ENCODE peak calls at places on chromosomes 13 and 19, in nine cellular contexts. One of them, this sample, is unnamed.

GRCh38 chr13:99614465-99614885 is 113.2 kb downstream of the TM9SF2 start:
- DNase-seq in psoas muscle: no peak
- DNase-seq in lower leg skin: no peak
- DNase-seq in fibroblast of lung: no peak
- DNase-seq in A549: peak; percentile 50
- DNase-seq in testis: peak; percentile 53
- DNase-seq in mucosa of descending colon: no peak
- DNase-seq in astrocyte: no peak
- DNase-seq in fibroblast of pulmonary artery: peak; percentile 33
- DNase-seq in this sample: peak; percentile 58

GRCh38 chr19:342801-343421 is 1.7 kb downstream of the MIER2 start:
- DNase-seq in fibroblast of pulmonary artery: peak; percentile 90
- DNase-seq in astrocyte: peak; percentile 95
- DNase-seq in psoas muscle: no peak
- DNase-seq in fibroblast of lung: peak; percentile 96
- DNase-seq in testis: peak; percentile 50
- DNase-seq in mucosa of descending colon: no peak
- DNase-seq in lower leg skin: peak; percentile 90
- DNase-seq in A549: no peak
- DNase-seq in this sample: peak; percentile 88

GRCh38 chr13:77902319-77902963 is 16.2 kb downstream of the EDNRB start:
- DNase-seq in A549: no peak
- DNase-seq in astrocyte: no peak
- DNase-seq in mucosa of descending colon: no peak
- DNase-seq in fibroblast of pulmonary artery: no peak
- DNase-seq in psoas muscle: no peak
- DNase-seq in fibroblast of lung: no peak
- DNase-seq in lower leg skin: no peak
- DNase-seq in testis: no peak
- DNase-seq in this sample: no peak

GRCh38 chr19:1156305-1156801 is 17.7 kb downstream of the SBNO2 start:
- DNase-seq in fibroblast of pulmonary artery: peak; percentile 22
- DNase-seq in mucosa of descending colon: peak; percentile 64
- DNase-seq in testis: no peak
- DNase-seq in A549: no peak
- DNase-seq in lower leg skin: peak; percentile 91
- DNase-seq in psoas muscle: peak; percentile 68
- DNase-seq in fibroblast of lung: peak; percentile 58
- DNase-seq in astrocyte: peak; percentile 55
- DNase-seq in this sample: peak; percentile 18

GRCh38 chr19:18203408-18203862 is 407 bp downstream of the RAB3A start:
- DNase-seq in testis: no peak
- DNase-seq in lower leg skin: no peak
- DNase-seq in psoas muscle: peak; percentile 79
- DNase-seq in A549: no peak
- DNase-seq in fibroblast of lung: no peak
- DNase-seq in fibroblast of pulmonary artery: no peak
- DNase-seq in mucosa of descending colon: peak; percentile 86
- DNase-seq in astrocyte: no peak
- DNase-seq in this sample: no peak

GRCh38 chr19:27744926-27745844 is 1467.8 kb downstream of the UQCRFS1 start:
- DNase-seq in fibroblast of pulmonary artery: no peak
- DNase-seq in lower leg skin: peak; percentile 39
- DNase-seq in mucosa of descending colon: no peak
- DNase-seq in A549: no peak
- DNase-seq in testis: no peak
- DNase-seq in psoas muscle: no peak
- DNase-seq in astrocyte: peak; percentile 50
- DNase-seq in fibroblast of lung: peak; percentile 61
- DNase-seq in this sample: no peak

GRCh38 chr13:59931621-59932020 is 232.1 kb downstream of the DIAPH3 start:
- DNase-seq in lower leg skin: no peak
- DNase-seq in A549: no peak
- DNase-seq in testis: no peak
- DNase-seq in fibroblast of lung: no peak
- DNase-seq in astrocyte: no peak
- DNase-seq in psoas muscle: no peak
- DNase-seq in fibroblast of pulmonary artery: no peak
- DNase-seq in mucosa of descending colon: no peak
- DNase-seq in this sample: no peak

GRCh38 chr19:13022111-13022858 is 27.0 kb downstream of the NFIX start:
- DNase-seq in mucosa of descending colon: no peak
- DNase-seq in astrocyte: peak; percentile 64
- DNase-seq in fibroblast of lung: peak; percentile 70
- DNase-seq in lower leg skin: no peak
- DNase-seq in testis: no peak
- DNase-seq in fibroblast of pulmonary artery: no peak
- DNase-seq in psoas muscle: peak; percentile 88
- DNase-seq in A549: no peak
- DNase-seq in this sample: no peak

GRCh38 chr13:80141114-80141849 is 199.6 kb downstream of the SPRY2 start:
- DNase-seq in testis: peak; percentile 71
- DNase-seq in mucosa of descending colon: no peak
- DNase-seq in astrocyte: peak; percentile 94
- DNase-seq in fibroblast of lung: peak; percentile 95
- DNase-seq in lower leg skin: no peak
- DNase-seq in fibroblast of pulmonary artery: peak; percentile 94
- DNase-seq in psoas muscle: no peak
- DNase-seq in A549: no peak
- DNase-seq in this sample: peak; percentile 91

GRCh38 chr19:45023048-45023447 is 15.8 kb upstream of the CLASRP start:
- DNase-seq in lower leg skin: no peak
- DNase-seq in A549: no peak
- DNase-seq in astrocyte: no peak
- DNase-seq in mucosa of descending colon: no peak
- DNase-seq in testis: no peak
- DNase-seq in fibroblast of lung: no peak
- DNase-seq in fibroblast of pulmonary artery: no peak
- DNase-seq in psoas muscle: no peak
- DNase-seq in this sample: no peak

GRCh38 chr19:7658219-7658686 is 10.6 kb upstream of the RETN start:
- DNase-seq in mucosa of descending colon: no peak
- DNase-seq in testis: no peak
- DNase-seq in fibroblast of lung: no peak
- DNase-seq in astrocyte: no peak
- DNase-seq in lower leg skin: no peak
- DNase-seq in psoas muscle: no peak
- DNase-seq in fibroblast of pulmonary artery: no peak
- DNase-seq in A549: no peak
- DNase-seq in this sample: no peak

GRCh38 chr19:8445488-8446001 is 770 bp downstream of the HNRNPM start:
- DNase-seq in fibroblast of pulmonary artery: peak; percentile 28
- DNase-seq in psoas muscle: peak; percentile 71
- DNase-seq in A549: no peak
- DNase-seq in astrocyte: no peak
- DNase-seq in lower leg skin: peak; percentile 88
- DNase-seq in mucosa of descending colon: peak; percentile 81
- DNase-seq in fibroblast of lung: peak; percentile 43
- DNase-seq in testis: peak; percentile 59
- DNase-seq in this sample: peak; percentile 43

GRCh38 chr13:86976521-86977324 is 694.4 kb upstream of the SLITRK5 start:
- DNase-seq in A549: no peak
- DNase-seq in astrocyte: peak; percentile 14
- DNase-seq in psoas muscle: no peak
- DNase-seq in lower leg skin: no peak
- DNase-seq in fibroblast of pulmonary artery: no peak
- DNase-seq in fibroblast of lung: peak; percentile 32
- DNase-seq in mucosa of descending colon: no peak
- DNase-seq in testis: no peak
- DNase-seq in this sample: peak; percentile 26

GRCh38 chr19:19550454-19550842 is 12.4 kb downstream of the CILP2 start:
- DNase-seq in fibroblast of lung: peak; percentile 92
- DNase-seq in mucosa of descending colon: no peak
- DNase-seq in lower leg skin: no peak
- DNase-seq in fibroblast of pulmonary artery: peak; percentile 38
- DNase-seq in psoas muscle: no peak
- DNase-seq in astrocyte: peak; percentile 86
- DNase-seq in A549: no peak
- DNase-seq in testis: no peak
- DNase-seq in this sample: peak; percentile 53

GRCh38 chr13:76035711-76036110 is 399.6 kb downstream of the LMO7 start:
- DNase-seq in A549: no peak
- DNase-seq in fibroblast of lung: peak; percentile 5
- DNase-seq in lower leg skin: no peak
- DNase-seq in astrocyte: no peak
- DNase-seq in mucosa of descending colon: no peak
- DNase-seq in fibroblast of pulmonary artery: peak; percentile 70
- DNase-seq in psoas muscle: no peak
- DNase-seq in testis: no peak
- DNase-seq in this sample: peak; percentile 51

GRCh38 chr19:47444388-47444821 is 25.1 kb upstream of the MEIS3 start:
- DNase-seq in testis: no peak
- DNase-seq in A549: no peak
- DNase-seq in astrocyte: no peak
- DNase-seq in mucosa of descending colon: no peak
- DNase-seq in lower leg skin: no peak
- DNase-seq in psoas muscle: no peak
- DNase-seq in fibroblast of pulmonary artery: no peak
- DNase-seq in fibroblast of lung: no peak
- DNase-seq in this sample: no peak

DNA sequence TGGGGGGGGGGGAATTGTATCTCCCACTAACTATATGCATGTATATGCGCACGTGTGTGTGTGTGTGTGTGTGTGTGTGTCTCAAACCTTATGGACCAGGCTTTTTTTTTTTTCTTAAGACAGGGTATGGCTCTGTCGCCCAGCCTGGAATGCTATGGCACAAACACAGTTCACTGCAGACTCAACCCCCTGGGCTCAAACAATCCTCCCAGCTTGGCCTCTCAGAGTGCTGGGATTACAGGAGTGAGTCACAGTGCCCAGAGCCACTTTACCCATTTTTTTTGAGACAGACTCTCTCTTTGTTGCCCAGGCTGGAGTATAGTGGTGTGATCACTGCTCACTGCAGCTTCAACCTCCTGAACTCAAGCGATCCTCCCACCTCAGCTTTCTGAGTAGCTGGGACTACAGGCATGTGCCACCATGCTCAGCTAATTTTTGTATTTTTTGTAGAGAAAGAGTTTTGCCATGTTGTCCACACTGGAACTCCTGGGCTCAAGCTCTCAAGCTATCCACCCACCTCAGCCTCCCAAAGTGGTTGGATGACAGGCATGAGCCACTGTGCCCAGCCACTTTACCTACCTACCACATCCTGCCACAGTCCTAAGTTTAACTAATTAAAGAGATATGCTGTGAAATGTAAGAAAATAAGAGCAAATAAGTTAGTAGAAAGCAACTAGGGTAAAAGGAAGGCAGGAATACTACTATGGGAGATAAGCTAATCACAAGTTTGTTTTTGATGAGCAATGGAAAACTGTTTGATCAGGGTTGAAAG is 2.4 kb downstream of the ZMYM5 start:
- DNase-seq in psoas muscle: no peak
- DNase-seq in lower leg skin: no peak
- DNase-seq in mucosa of descending colon: no peak
- DNase-seq in fibroblast of pulmonary artery: peak; percentile 74
- DNase-seq in testis: no peak
- DNase-seq in fibroblast of lung: peak; percentile 69
- DNase-seq in A549: no peak
- DNase-seq in astrocyte: peak; percentile 52
- DNase-seq in this sample: peak; percentile 51
- H3K4me3 ChIP-seq in psoas muscle: peak overlapping the region; percentile 79
- H3K4me3 ChIP-seq in lower leg skin: no peak overlapping the region
- H3K4me3 ChIP-seq in mucosa of descending colon: no peak overlapping the region
- H3K4me3 ChIP-seq in fibroblast of pulmonary artery: peak overlapping the region; percentile 71
- H3K4me3 ChIP-seq in testis: no peak overlapping the region
- H3K4me3 ChIP-seq in fibroblast of lung: peak overlapping the region; percentile 79
- H3K4me3 ChIP-seq in A549: peak overlapping the region; percentile 67
- H3K4me3 ChIP-seq in astrocyte: peak overlapping the region; percentile 78
- H3K4me3 ChIP-seq in this sample: peak overlapping the region; percentile 77

GRCh38 chr19:31591258-31591657 is 242.0 kb upstream of the TSHZ3 start:
- DNase-seq in lower leg skin: peak; percentile 28
- DNase-seq in fibroblast of lung: no peak
- DNase-seq in astrocyte: no peak
- DNase-seq in testis: no peak
- DNase-seq in A549: no peak
- DNase-seq in psoas muscle: no peak
- DNase-seq in fibroblast of pulmonary artery: no peak
- DNase-seq in mucosa of descending colon: no peak
- DNase-seq in this sample: no peak
- TF ChIP-seq CTCF in lower leg skin: no peak
- TF ChIP-seq CTCF in fibroblast of lung: no peak
- TF ChIP-seq CTCF in astrocyte: no peak
- TF ChIP-seq CTCF in testis: no peak
- TF ChIP-seq CTCF in A549: no peak
- TF ChIP-seq CTCF in psoas muscle: no peak
- TF ChIP-seq CTCF in fibroblast of pulmonary artery: no peak
- TF ChIP-seq CTCF in mucosa of descending colon: no peak
- TF ChIP-seq CTCF in this sample: no peak

GRCh38 chr19:36972594-36972993 is 56.5 kb downstream of the ZNF568 start:
- DNase-seq in testis: peak; percentile 26
- DNase-seq in fibroblast of pulmonary artery: no peak
- DNase-seq in A549: no peak
- DNase-seq in mucosa of descending colon: peak; percentile 46
- DNase-seq in fibroblast of lung: no peak
- DNase-seq in astrocyte: no peak
- DNase-seq in psoas muscle: no peak
- DNase-seq in lower leg skin: no peak
- DNase-seq in this sample: no peak
- H3K4me3 ChIP-seq in testis: peak overlapping the region; percentile 65
- H3K4me3 ChIP-seq in fibroblast of pulmonary artery: peak overlapping the region; percentile 77
- H3K4me3 ChIP-seq in A549: no peak overlapping the region
- H3K4me3 ChIP-seq in mucosa of descending colon: peak overlapping the region; percentile 23
- H3K4me3 ChIP-seq in fibroblast of lung: peak overlapping the region; percentile 77
- H3K4me3 ChIP-seq in astrocyte: peak overlapping the region; percentile 81
- H3K4me3 ChIP-seq in psoas muscle: peak overlapping the region; percentile 82
- H3K4me3 ChIP-seq in lower leg skin: peak overlapping the region; percentile 32
- H3K4me3 ChIP-seq in this sample: peak overlapping the region; percentile 74

GRCh38 chr13:30605052-30605451 is 12.7 kb upstream of the USPL1 start:
- DNase-seq in testis: no peak
- DNase-seq in astrocyte: no peak
- DNase-seq in psoas muscle: no peak
- DNase-seq in mucosa of descending colon: no peak
- DNase-seq in fibroblast of lung: no peak
- DNase-seq in fibroblast of pulmonary artery: no peak
- DNase-seq in A549: no peak
- DNase-seq in lower leg skin: no peak
- DNase-seq in this sample: no peak
- TF ChIP-seq CTCF in testis: no peak
- TF ChIP-seq CTCF in astrocyte: no peak
- TF ChIP-seq CTCF in psoas muscle: no peak
- TF ChIP-seq CTCF in mucosa of descending colon: no peak
- TF ChIP-seq CTCF in fibroblast of lung: no peak
- TF ChIP-seq CTCF in fibroblast of pulmonary artery: no peak
- TF ChIP-seq CTCF in A549: no peak
- TF ChIP-seq CTCF in lower leg skin: no peak
- TF ChIP-seq CTCF in this sample: no peak

DNA sequence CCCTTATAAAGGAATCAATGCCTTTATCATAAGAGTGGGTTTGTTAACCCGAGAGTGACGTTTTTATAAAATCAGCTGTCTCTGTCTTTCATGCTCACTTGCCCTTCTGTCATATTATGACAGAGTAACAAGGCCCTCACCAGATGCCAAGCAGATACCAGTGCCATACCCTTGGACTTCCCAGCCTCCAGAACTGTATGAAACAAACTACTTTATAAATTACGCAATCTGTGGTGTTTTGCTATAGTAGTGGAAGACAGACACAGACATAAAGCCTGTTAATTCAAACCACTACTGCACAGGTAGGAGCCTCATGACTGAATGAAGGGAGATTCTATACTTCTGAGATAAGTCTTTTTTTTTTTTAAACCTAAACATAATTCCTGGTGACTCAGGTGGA is 4.6 kb downstream of the VN1R1 start:
- DNase-seq in testis: no peak
- DNase-seq in lower leg skin: no peak
- DNase-seq in fibroblast of pulmonary artery: no peak
- DNase-seq in astrocyte: no peak
- DNase-seq in mucosa of descending colon: no peak
- DNase-seq in fibroblast of lung: no peak
- DNase-seq in A549: no peak
- DNase-seq in psoas muscle: no peak
- DNase-seq in this sample: no peak
- H3K4me3 ChIP-seq in testis: no peak overlapping the region
- H3K4me3 ChIP-seq in lower leg skin: no peak overlapping the region
- H3K4me3 ChIP-seq in fibroblast of pulmonary artery: no peak overlapping the region
- H3K4me3 ChIP-seq in astrocyte: no peak overlapping the region
- H3K4me3 ChIP-seq in mucosa of descending colon: no peak overlapping the region
- H3K4me3 ChIP-seq in fibroblast of lung: no peak overlapping the region
- H3K4me3 ChIP-seq in A549: no peak overlapping the region
- H3K4me3 ChIP-seq in psoas muscle: no peak overlapping the region
- H3K4me3 ChIP-seq in this sample: no peak overlapping the region

This sample was measured in choroid plexus epithelial cell.